ENCODE peak calls at places on chromosomes 2 and 18, in four cellular contexts. One of them, this sample, is unnamed.

GRCh38 chr2:8993902-8994278 is 9.6 kb downstream of the MBOAT2 start:
- DNase-seq in GM03348: no peak
- DNase-seq in posterior vena cava: no peak
- DNase-seq in left colon: no peak
- DNase-seq in this sample: no peak

GRCh38 chr2:213934560-213934959 is 476.3 kb upstream of the VWC2L start:
- DNase-seq in GM03348: peak
- DNase-seq in posterior vena cava: no peak
- DNase-seq in left colon: no peak
- DNase-seq in this sample: peak

GRCh38 chr2:86764661-86765307 is 25.9 kb downstream of the CD8A start:
- DNase-seq in GM03348: peak
- DNase-seq in left colon: no peak
- DNase-seq in posterior vena cava: no peak
- DNase-seq in this sample: peak

GRCh38 chr2:179107737-179108136 is 57.8 kb upstream of the CCDC141 start:
- DNase-seq in posterior vena cava: no peak
- DNase-seq in GM03348: no peak
- DNase-seq in left colon: no peak
- DNase-seq in this sample: peak

GRCh38 chr2:204340511-204340910 is 204.8 kb upstream of the PARD3B start:
- DNase-seq in posterior vena cava: no peak
- DNase-seq in left colon: no peak
- DNase-seq in GM03348: peak
- DNase-seq in this sample: no peak

GRCh38 chr18:46169464-46169941 is 65.3 kb downstream of the HAUS1 start:
- DNase-seq in GM03348: peak
- DNase-seq in posterior vena cava: no peak
- DNase-seq in left colon: no peak
- DNase-seq in this sample: peak

GRCh38 chr2:226673314-226673723 is 126.3 kb downstream of the IRS1 start:
- DNase-seq in GM03348: peak
- DNase-seq in left colon: peak
- DNase-seq in posterior vena cava: no peak
- DNase-seq in this sample: peak

GRCh38 chr18:50559750-50560680 is at the start of gene MAPK4:
- DNase-seq in left colon: peak
- DNase-seq in GM03348: peak
- DNase-seq in posterior vena cava: no peak
- DNase-seq in this sample: no peak

GRCh38 chr2:11505652-11506610 is 27.9 kb upstream of the GREB1 start:
- DNase-seq in GM03348: no peak
- DNase-seq in left colon: no peak
- DNase-seq in posterior vena cava: no peak
- DNase-seq in this sample: no peak

GRCh38 chr2:127950264-127950663 is 64.5 kb upstream of the AMMECR1L start:
- DNase-seq in GM03348: no peak
- DNase-seq in posterior vena cava: no peak
- DNase-seq in left colon: no peak
- DNase-seq in this sample: no peak

GRCh38 chr2:66423391-66423790 is 11.5 kb upstream of the MEIS1 start:
- DNase-seq in GM03348: no peak
- DNase-seq in left colon: no peak
- DNase-seq in posterior vena cava: no peak
- DNase-seq in this sample: no peak

GRCh38 chr2:96536445-96537065 is at the start of gene ARID5A:
- DNase-seq in posterior vena cava: peak
- DNase-seq in left colon: peak
- DNase-seq in GM03348: peak
- DNase-seq in this sample: peak

GRCh38 chr18:9435041-9435440 is 40.3 kb upstream of the RALBP1 start:
- DNase-seq in GM03348: no peak
- DNase-seq in posterior vena cava: no peak
- DNase-seq in left colon: no peak
- DNase-seq in this sample: no peak

GRCh38 chr2:226247289-226248275 is 552.0 kb downstream of the IRS1 start:
- DNase-seq in GM03348: peak
- DNase-seq in posterior vena cava: no peak
- DNase-seq in left colon: no peak
- DNase-seq in this sample: no peak

GRCh38 chr2:224948859-224949258 is 93.4 kb downstream of the DOCK10 start:
- DNase-seq in left colon: no peak
- DNase-seq in posterior vena cava: no peak
- DNase-seq in GM03348: peak
- DNase-seq in this sample: no peak

GRCh38 chr2:237134831-237135230 is 49.1 kb downstream of the COPS8 start:
- DNase-seq in GM03348: no peak
- DNase-seq in left colon: no peak
- DNase-seq in posterior vena cava: no peak
- DNase-seq in this sample: no peak

GRCh38 chr18:72692086-72692485 is 147.9 kb upstream of the CBLN2 start:
- DNase-seq in posterior vena cava: no peak
- DNase-seq in left colon: peak
- DNase-seq in GM03348: no peak
- DNase-seq in this sample: no peak

GRCh38 chr2:20436716-20437470 is 10.0 kb upstream of the RHOB start:
- DNase-seq in left colon: no peak
- DNase-seq in GM03348: no peak
- DNase-seq in posterior vena cava: no peak
- DNase-seq in this sample: no peak

GRCh38 chr2:3462493-3463104 is 56.7 kb downstream of the ADI1 start:
- DNase-seq in posterior vena cava: no peak
- DNase-seq in GM03348: no peak
- DNase-seq in left colon: no peak
- DNase-seq in this sample: no peak

GRCh38 chr2:212536385-212537310 is 2.0 kb downstream of the ERBB4 start:
- DNase-seq in posterior vena cava: peak
- DNase-seq in left colon: peak
- DNase-seq in GM03348: peak
- DNase-seq in this sample: no peak

GRCh38 chr2:113877651-113878594 is 12.0 kb upstream of the ACTR3 start:
- DNase-seq in GM03348: peak
- DNase-seq in left colon: no peak
- DNase-seq in posterior vena cava: no peak
- DNase-seq in this sample: no peak

GRCh38 chr2:36453652-36454051 is 98.1 kb downstream of the CRIM1 start:
- DNase-seq in left colon: no peak
- DNase-seq in GM03348: no peak
- DNase-seq in posterior vena cava: no peak
- DNase-seq in this sample: no peak

GRCh38 chr2:67997528-67998267 is 65.1 kb downstream of the C1D start:
- DNase-seq in left colon: no peak
- DNase-seq in GM03348: peak
- DNase-seq in posterior vena cava: no peak
- DNase-seq in this sample: peak

GRCh38 chr2:215870986-215871385 is 142.4 kb downstream of the MREG start:
- DNase-seq in posterior vena cava: no peak
- DNase-seq in GM03348: no peak
- DNase-seq in left colon: no peak
- DNase-seq in this sample: no peak

GRCh38 chr2:238142382-238143205 is 4.1 kb downstream of the KLHL30 start:
- DNase-seq in GM03348: no peak
- DNase-seq in left colon: no peak
- DNase-seq in posterior vena cava: no peak
- DNase-seq in this sample: no peak

GRCh38 chr2:117406443-117406842 is 408.0 kb upstream of the DDX18 start:
- DNase-seq in posterior vena cava: no peak
- DNase-seq in left colon: no peak
- DNase-seq in GM03348: no peak
- DNase-seq in this sample: no peak

GRCh38 chr2:40292291-40292690 is 159.6 kb downstream of the SLC8A1 start:
- DNase-seq in posterior vena cava: no peak
- DNase-seq in left colon: no peak
- DNase-seq in GM03348: no peak
- DNase-seq in this sample: no peak

GRCh38 chr2:180291060-180291459 is 284.0 kb upstream of the CWC22 start:
- DNase-seq in GM03348: peak
- DNase-seq in left colon: no peak
- DNase-seq in posterior vena cava: no peak
- DNase-seq in this sample: peak

GRCh38 chr2:41873102-41873501 is 174.7 kb upstream of the PKDCC start:
- DNase-seq in left colon: no peak
- DNase-seq in posterior vena cava: no peak
- DNase-seq in GM03348: no peak
- DNase-seq in this sample: no peak